ENCODE peak calls at places on chromosomes 12 and 14, in five cellular contexts. E is stomach, D is body of pancreas, G is ovary, V is adrenal gland. S is an unnamed sample.

GRCh38 chr12:116135209-116135930 is 142.1 kb downstream of the MED13L start:
- DNase-seq in G (no peak), V (peak), D (peak), E (no peak), S (no peak)

GRCh38 chr14:49853572-49854375 is 1.2 kb upstream of the NEMF start:
- DNase-seq in V (peak), E (peak), D (peak), G (peak), S (peak)

GRCh38 chr12:96193725-96194571 is at the start of gene ELK3:
- DNase-seq in D (peak), E (peak), G (peak), V (peak), S (peak)

GRCh38 chr12:12121022-12121421 is 50.3 kb downstream of the BCL2L14 start:
- DNase-seq in V (no peak), G (no peak), E (no peak), D (no peak), S (no peak)

GRCh38 chr12:24770851-24771250 is 178.1 kb downstream of the BCAT1 start:
- DNase-seq in G (no peak), D (no peak), V (no peak), E (no peak), S (no peak)

GRCh38 chr12:75868501-75868900 is 163.1 kb downstream of the PHLDA1 start:
- DNase-seq in G (no peak), V (no peak), D (no peak), E (no peak), S (no peak)

GRCh38 chr14:95518045-95518751 is 1.7 kb upstream of the SYNE3 start:
- DNase-seq in V (no peak), E (no peak), D (no peak), G (no peak), S (no peak)

GRCh38 chr14:22689186-22689585 is 45.0 kb upstream of the OR6J1 start:
- DNase-seq in E (no peak), V (no peak), G (no peak), D (no peak), S (no peak)

GRCh38 chr12:47736216-47736615 is 10.9 kb upstream of the ENDOU start:
- DNase-seq in D (no peak), E (no peak), G (no peak), V (no peak), S (no peak)

GRCh38 chr12:94099191-94099983 is 49.0 kb upstream of the PLXNC1 start:
- DNase-seq in G (no peak), E (no peak), V (no peak), D (no peak), S (no peak)

GRCh38 chr12:4591180-4591687 is 29.2 kb downstream of the DYRK4 start:
- DNase-seq in D (no peak), E (no peak), V (no peak), G (no peak), S (no peak)

GRCh38 chr14:54579606-54580005 is 12.7 kb downstream of the SAMD4A start:
- DNase-seq in G (no peak), D (no peak), V (no peak), E (no peak), S (no peak)

GRCh38 chr12:92596388-92596787 is 106.4 kb upstream of the PLEKHG7 start:
- DNase-seq in D (no peak), G (no peak), V (no peak), E (no peak), S (no peak)

GRCh38 chr14:98069712-98070133 is 1202.3 kb downstream of the BCL11B start:
- DNase-seq in E (no peak), G (no peak), V (no peak), D (peak), S (no peak)
- TF ChIP-seq CTCF in E (no peak), G (no peak), V (no peak), D (no peak), S (no peak)

GRCh38 chr14:21652209-21652808 is 1.3 kb upstream of the OR4E2 start:
- DNase-seq in V (no peak), G (no peak), D (no peak), E (no peak), S (no peak)

GRCh38 chr14:21643407-21643806 is 8.7 kb upstream of the OR10G2 start:
- DNase-seq in G (no peak), E (no peak), D (no peak), V (no peak), S (no peak)

GRCh38 chr14:21642683-21643082 is 7.9 kb upstream of the OR10G2 start:
- DNase-seq in G (no peak), D (no peak), E (no peak), V (no peak), S (no peak)

GRCh38 chr14:21647380-21647779 is 6.3 kb upstream of the OR4E2 start:
- DNase-seq in D (no peak), V (no peak), G (no peak), E (no peak), S (no peak)
- TF ChIP-seq POLR2A in D (no peak), V (no peak), G (no peak), E (no peak), S (no peak)

GRCh38 chr14:59565112-59565511 is 11.5 kb downstream of the CCDC175 start:
- DNase-seq in V (no peak), G (no peak), D (no peak), E (no peak), S (no peak)

GRCh38 chr14:59564356-59564755 is 12.3 kb downstream of the CCDC175 start:
- DNase-seq in G (no peak), D (no peak), E (no peak), V (no peak), S (no peak)

GRCh38 chr14:59566281-59566680 is 10.3 kb downstream of the CCDC175 start:
- DNase-seq in E (no peak), V (no peak), G (no peak), D (no peak), S (no peak)

GRCh38 chr14:59566725-59567124 is 9.9 kb downstream of the CCDC175 start:
- DNase-seq in D (no peak), G (no peak), E (no peak), V (no peak), S (no peak)

DNA sequence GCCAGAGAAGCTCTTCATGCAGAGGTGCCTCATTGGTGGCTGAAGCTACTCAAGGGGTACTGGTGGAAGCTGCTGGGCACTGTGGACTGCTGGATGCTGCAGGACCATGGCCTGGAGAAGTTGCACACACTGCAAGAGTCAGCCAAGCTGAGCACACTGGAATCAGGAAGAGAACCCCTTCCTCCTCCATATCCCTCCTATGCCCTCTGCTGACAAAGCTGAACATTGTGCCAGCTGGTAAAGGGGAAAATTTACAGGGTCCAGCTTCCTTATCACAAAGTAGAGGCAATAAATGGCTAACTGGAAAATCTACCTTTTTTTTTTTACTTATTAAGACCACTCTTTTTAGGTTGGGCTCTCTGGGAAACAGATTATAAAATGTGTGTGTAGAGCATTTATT is 6.5 kb downstream of the CCDC175 start:
- DNase-seq in V (no peak), D (no peak), E (no peak), G (no peak), S (no peak)
- TF ChIP-seq CTCF in V (no peak), D (no peak), E (no peak), G (no peak), S (no peak)

GRCh38 chr12:38904932-38905479 is 385 bp downstream of the CPNE8 start:
- DNase-seq in E (peak), V (peak), G (peak), D (peak), S (peak)

GRCh38 chr12:38907171-38907923 is 2.0 kb upstream of the CPNE8 start:
- DNase-seq in G (no peak), V (no peak), D (no peak), E (no peak), S (no peak)

GRCh38 chr12:38906482-38907170 is 1.2 kb upstream of the CPNE8 start:
- DNase-seq in G (peak), E (peak), V (peak), D (peak), S (peak)

GRCh38 chr12:38903596-38903995 is 1.8 kb downstream of the CPNE8 start:
- DNase-seq in V (no peak), E (no peak), G (no peak), D (no peak), S (no peak)

DNA sequence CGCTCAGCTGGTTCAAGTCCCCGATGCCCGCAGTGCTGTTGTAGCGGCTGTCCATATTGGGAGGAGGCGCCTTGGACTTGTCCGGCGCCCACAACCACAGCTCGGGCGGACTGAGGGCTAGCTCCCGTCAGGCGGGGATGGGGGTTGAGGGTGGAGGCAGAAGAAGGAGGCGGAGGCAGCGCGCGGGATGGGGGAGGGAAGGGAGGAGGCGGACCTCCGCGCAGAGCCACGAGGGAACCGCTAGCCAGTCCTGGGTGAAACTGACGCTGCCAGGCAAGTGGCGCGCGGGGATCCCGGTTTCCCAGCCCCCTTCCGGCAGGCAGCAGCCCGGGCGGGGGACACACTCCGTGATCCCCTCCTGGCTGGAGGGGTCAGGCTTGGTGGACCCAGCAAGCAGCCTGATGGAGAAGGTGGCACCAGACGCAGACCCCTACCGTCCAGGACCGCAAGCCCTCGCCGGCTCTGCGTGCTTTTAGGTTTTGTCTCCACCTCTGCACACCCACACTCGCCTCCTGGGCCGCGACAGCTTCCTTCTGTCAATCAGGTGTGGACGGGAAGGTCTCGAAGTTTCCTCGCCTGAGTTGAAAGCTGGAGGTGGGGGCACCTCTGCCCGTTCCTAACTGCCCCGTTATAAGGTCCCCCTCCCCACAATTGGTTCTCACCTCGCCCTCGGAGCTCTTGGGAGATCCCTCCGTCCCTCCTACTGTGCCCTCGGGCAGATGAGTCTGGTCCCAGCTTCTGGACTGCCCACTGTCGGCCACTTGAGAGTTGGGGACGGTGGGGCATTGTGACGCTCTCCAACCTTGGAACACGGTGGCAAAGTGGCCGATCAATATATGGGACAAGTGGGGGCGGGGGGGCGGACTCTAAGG is at the start of gene CPNE8:
- DNase-seq in E (peak), V (peak), D (peak), G (peak), S (peak)
- TF ChIP-seq POLR2A in E (no peak), V (peak), D (peak), G (peak), S (peak)

DNA sequence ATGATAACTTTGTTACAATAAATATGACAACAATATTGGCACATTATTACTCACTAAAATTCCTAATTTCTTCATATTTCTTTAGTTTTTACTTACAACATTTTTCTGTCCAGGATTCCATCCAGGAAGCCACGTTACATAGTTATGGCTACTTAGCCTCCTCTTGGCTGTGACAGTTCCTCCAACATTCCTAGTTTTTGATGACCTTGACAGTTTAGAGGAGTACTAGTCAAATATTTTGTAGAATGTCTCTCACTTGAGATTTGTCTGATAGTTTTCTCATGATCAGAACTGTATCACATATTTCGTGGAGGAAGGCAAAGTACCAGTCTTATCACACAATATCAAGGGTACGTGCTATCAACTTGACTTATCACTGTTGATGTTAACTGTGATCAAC is 29.8 kb upstream of the LIN7A start:
- DNase-seq in E (no peak), V (no peak), G (no peak), D (no peak), S (no peak)
- TF ChIP-seq CTCF in E (no peak), V (no peak), G (no peak), D (no peak), S (no peak)